ENCODE peak calls at places on chromosomes 2 and 18, in eight cellular contexts. L is activated CD8-positive, alpha-beta memory T cell treated with anti-CD3 and anti-CD28 coated beads, Interleukin-2, amount 50 U/mL, for 48 hours; I is hippocampal formation; T is Kasumi-1; C is mammary epithelial cell; A is B cell; W is Right ventricle myocardium superior; D is T1000. J is an unnamed sample.

GRCh38 chr2:121128741-121129659 is 156.0 kb downstream of the TFCP2L1 start:
- DNase-seq in D (no peak), C (peak), A (no peak), L (no peak), I (no peak), T (peak), W (peak), J (no peak)

GRCh38 chr2:49832555-49832954 is 678.2 kb upstream of the FSHR start:
- DNase-seq in T (no peak), A (no peak), W (no peak), I (no peak), L (no peak), C (no peak), D (no peak), J (no peak)

GRCh38 chr2:106978647-106979046 is 92.7 kb upstream of the ST6GAL2 start:
- DNase-seq in L (no peak), I (no peak), D (no peak), A (no peak), W (no peak), T (no peak), C (no peak), J (no peak)

GRCh38 chr2:157990173-157990572 is 111.5 kb upstream of the UPP2 start:
- DNase-seq in L (no peak), T (no peak), A (no peak), W (no peak), D (no peak), C (no peak), I (no peak), J (no peak)

GRCh38 chr2:21453728-21454127 is 330.0 kb downstream of the TDRD15 start:
- DNase-seq in C (no peak), T (no peak), D (no peak), A (no peak), I (no peak), W (no peak), L (no peak), J (no peak)

GRCh38 chr2:120862254-120863172 is 126.8 kb downstream of the GLI2 start:
- DNase-seq in A (no peak), W (no peak), C (no peak), L (no peak), D (no peak), I (no peak), T (no peak), J (no peak)

GRCh38 chr18:6482198-6482977 is 67.7 kb upstream of the L3MBTL4 start:
- DNase-seq in I (no peak), W (peak), T (no peak), L (peak), C (peak), D (peak), A (no peak), J (peak)

GRCh38 chr2:121099329-121100318 is 185.4 kb downstream of the TFCP2L1 start:
- DNase-seq in T (peak), L (no peak), D (no peak), W (no peak), C (no peak), A (no peak), I (peak), J (peak)

GRCh38 chr2:232571026-232571474 is 20.6 kb downstream of the EIF4E2 start:
- DNase-seq in L (no peak), W (no peak), I (no peak), A (no peak), D (no peak), C (peak), T (no peak), J (peak)

GRCh38 chr2:190696792-190697398 is 48.0 kb downstream of the NAB1 start:
- DNase-seq in A (no peak), L (no peak), C (no peak), D (no peak), T (no peak), I (no peak), W (no peak), J (no peak)

GRCh38 chr2:240935101-240935876 is 29.2 kb downstream of the CROCC2 start:
- DNase-seq in W (no peak), I (no peak), C (no peak), L (peak), D (no peak), A (peak), T (no peak), J (no peak)

GRCh38 chr18:8982416-8983183 is 119.9 kb upstream of the NDUFV2 start:
- DNase-seq in I (no peak), D (no peak), C (peak), T (peak), W (no peak), L (no peak), A (peak), J (peak)

GRCh38 chr2:122960727-122961641 is 1064.1 kb upstream of the CNTNAP5 start:
- DNase-seq in L (no peak), C (peak), I (no peak), T (no peak), D (peak), A (no peak), W (no peak), J (peak)

GRCh38 chr2:109457811-109458210 is 156.0 kb downstream of the SEPTIN10 start:
- DNase-seq in T (no peak), W (no peak), A (no peak), D (no peak), L (no peak), C (no peak), I (no peak), J (no peak)

GRCh38 chr2:61318553-61318952 is 152.3 kb downstream of the USP34 start:
- DNase-seq in D (no peak), T (no peak), C (no peak), L (no peak), W (no peak), A (no peak), I (no peak), J (no peak)

GRCh38 chr2:44010266-44010665 is 14.5 kb upstream of the LRPPRC start:
- DNase-seq in W (no peak), C (no peak), D (no peak), I (no peak), L (no peak), T (no peak), A (no peak), J (no peak)

GRCh38 chr2:105329561-105330495 is at the start of gene TGFBRAP1:
- DNase-seq in C (peak), W (peak), A (peak), I (peak), L (peak), T (peak), D (no peak), J (peak)

GRCh38 chr18:62109676-62110075 is 77.2 kb downstream of the PIGN start:
- DNase-seq in T (no peak), I (no peak), C (no peak), L (no peak), W (no peak), D (no peak), A (no peak), J (no peak)

GRCh38 chr2:37632310-37632709 is 39.1 kb downstream of the CDC42EP3 start:
- DNase-seq in C (no peak), W (no peak), D (no peak), L (no peak), A (no peak), I (no peak), T (no peak), J (no peak)

GRCh38 chr18:29176681-29177080 is 999.8 kb upstream of the CDH2 start:
- DNase-seq in L (no peak), A (no peak), T (no peak), D (no peak), I (no peak), C (no peak), W (no peak), J (no peak)